ENCODE peak calls at places on chromosomes 12 and 14, in seven cellular contexts. W is OCI-LY7; Z is activated CD4-positive, alpha-beta T cell treated with anti-CD3 and anti-CD28 coated beads for 1 hour; X is DMS153; J is stimulated activated effector memory CD8-positive, alpha-beta T cell treated with anti-CD3 and anti-CD28 coated beads, Interleukin-12 subunit alpha, Interleukin-12 subunit beta, amount 100 ng/mL, for 72 hours; D is AG09319; M is hypothalamus. K is an unnamed sample.

GRCh38 chr14:24088095-24088494 is 6.0 kb upstream of the PCK2 start:
- DNase-seq in W (no peak), Z (no peak), X (no peak), J (no peak), D (no peak), M (no peak), K (no peak)

GRCh38 chr12:124130717-124131670 is 158.0 kb downstream of the ZNF664 start:
- DNase-seq in W (no peak), Z (no peak), X (peak), J (no peak), D (no peak), M (no peak), K (no peak)

GRCh38 chr12:64461634-64462414 is 9.9 kb downstream of the TBK1 start:
- DNase-seq in W (no peak), Z (no peak), X (no peak), J (no peak), D (peak), M (no peak), K (no peak)

GRCh38 chr12:52010152-52010622 is 3.4 kb downstream of the TAMALIN start:
- DNase-seq in W (no peak), Z (no peak), X (no peak), J (no peak), D (peak), M (no peak), K (no peak)

GRCh38 chr12:2417761-2418160 is 365.0 kb downstream of the CACNA1C start:
- DNase-seq in W (no peak), Z (no peak), X (no peak), J (no peak), D (no peak), M (no peak), K (no peak)

GRCh38 chr14:73059326-73059725 is 992 bp downstream of the RBM25 start:
- DNase-seq in W (peak), Z (no peak), X (no peak), J (no peak), D (no peak), M (no peak), K (no peak)

GRCh38 chr14:105529506-105530445 is 3.4 kb downstream of the TMEM121 start:
- DNase-seq in W (peak), Z (no peak), X (no peak), J (no peak), D (no peak), M (no peak), K (no peak)

GRCh38 chr12:93201990-93202389 is 175.7 kb upstream of the NUDT4 start:
- DNase-seq in W (no peak), Z (no peak), X (no peak), J (no peak), D (no peak), M (no peak), K (no peak)

GRCh38 chr12:68370006-68370590 is 37.9 kb upstream of the MDM1 start:
- DNase-seq in W (no peak), Z (no peak), X (no peak), J (no peak), D (no peak), M (no peak), K (no peak)

GRCh38 chr14:68657300-68658028 is 135.4 kb downstream of the ZFP36L1 start:
- DNase-seq in W (no peak), Z (no peak), X (no peak), J (no peak), D (no peak), M (no peak), K (no peak)

GRCh38 chr12:52277486-52278245 is 3.2 kb downstream of the KRT86 start:
- DNase-seq in W (no peak), Z (no peak), X (peak), J (no peak), D (no peak), M (no peak), K (no peak)

GRCh38 chr12:112183141-112183581 is 57.8 kb downstream of the TRAFD1 start:
- DNase-seq in W (no peak), Z (no peak), X (no peak), J (peak), D (no peak), M (no peak), K (no peak)

GRCh38 chr14:43313719-43314118 is 1193.4 kb downstream of the FSCB start:
- DNase-seq in W (no peak), Z (no peak), X (no peak), J (no peak), D (no peak), M (no peak), K (no peak)

GRCh38 chr12:69007166-69007857 is 74.3 kb upstream of the CPM start:
- DNase-seq in W (peak), Z (no peak), X (peak), J (no peak), D (peak), M (no peak), K (no peak)

GRCh38 chr14:105519946-105520698 is 6.3 kb upstream of the TMEM121 start:
- DNase-seq in W (no peak), Z (no peak), X (no peak), J (no peak), D (no peak), M (no peak), K (no peak)

GRCh38 chr12:91381309-91381804 is 198.7 kb upstream of the DCN start:
- DNase-seq in W (no peak), Z (no peak), X (no peak), J (no peak), D (peak), M (peak), K (no peak)

GRCh38 chr14:61103541-61104339 is 122.7 kb downstream of the SLC38A6 start:
- DNase-seq in W (no peak), Z (no peak), X (no peak), J (peak), D (peak), M (no peak), K (no peak)

GRCh38 chr14:90355540-90356518 is 24.1 kb upstream of the NRDE2 start:
- DNase-seq in W (no peak), Z (no peak), X (no peak), J (no peak), D (no peak), M (no peak), K (no peak)

GRCh38 chr14:22918519-22918808 is 485 bp downstream of the RBM23 start:
- DNase-seq in W (no peak), Z (no peak), X (no peak), J (no peak), D (no peak), M (no peak), K (no peak)

GRCh38 chr14:51957950-51958349 is 31.4 kb upstream of the RTRAF start:
- DNase-seq in W (no peak), Z (no peak), X (no peak), J (no peak), D (no peak), M (no peak), K (no peak)

GRCh38 chr12:7327913-7328312 is 24.0 kb downstream of the ACSM4 start:
- DNase-seq in W (no peak), Z (no peak), X (no peak), J (no peak), D (no peak), M (no peak), K (no peak)

GRCh38 chr12:15534322-15534721 is 212.0 kb downstream of the PTPRO start:
- DNase-seq in W (peak), Z (no peak), X (no peak), J (peak), D (no peak), M (no peak), K (no peak)

GRCh38 chr12:122243965-122244364 is 18.1 kb upstream of the DIABLO start:
- DNase-seq in W (no peak), Z (no peak), X (no peak), J (no peak), D (no peak), M (no peak), K (no peak)

K was measured in activated B cell treated with CpG ODN at 0.5 μM for 24 hours.